ENCODE peak calls at places on chromosome 5, in four cellular contexts. O is NCI-H774, L is AG09319, Y is BJ. T is an unnamed sample.

GRCh38 chr5:61055434-61056006 is 106.7 kb downstream of the SMIM15 start:
- DNase-seq in O (peak; percentile 48), L (peak; percentile 5), Y (no peak), T (peak; percentile 9)

GRCh38 chr5:141570655-141571054 is 48.1 kb downstream of the DIAPH1 start:
- DNase-seq in O (no peak), L (no peak), Y (no peak), T (no peak)

GRCh38 chr5:167578977-167579700 is 712.3 kb upstream of the WWC1 start:
- DNase-seq in O (no peak), L (peak; percentile 11), Y (no peak), T (no peak)

GRCh38 chr5:139985733-139986132 is 57.4 kb downstream of the NRG2 start:
- DNase-seq in O (no peak), L (no peak), Y (peak; percentile 44), T (no peak)

GRCh38 chr5:124825983-124826337 is 79.5 kb upstream of the ZNF608 start:
- DNase-seq in O (no peak), L (no peak), Y (no peak), T (no peak)

GRCh38 chr5:175059687-175060194 is 335.4 kb downstream of the MSX2 start:
- DNase-seq in O (peak; percentile 52), L (no peak), Y (no peak), T (no peak)

GRCh38 chr5:163261647-163262269 is 175.6 kb upstream of the CCNG1 start:
- DNase-seq in O (no peak), L (no peak), Y (no peak), T (no peak)

GRCh38 chr5:56637321-56637920 is 177.9 kb upstream of the MAP3K1 start:
- DNase-seq in O (no peak), L (no peak), Y (no peak), T (no peak)

GRCh38 chr5:140329739-140330481 is 16.5 kb downstream of the HBEGF start:
- DNase-seq in O (no peak), L (no peak), Y (no peak), T (no peak)

GRCh38 chr5:15682566-15682965 is 182.6 kb downstream of the FBXL7 start:
- DNase-seq in O (no peak), L (no peak), Y (no peak), T (no peak)

GRCh38 chr5:142364251-142365145 is 39.7 kb upstream of the SPRY4 start:
- DNase-seq in O (peak; percentile 71), L (no peak), Y (no peak), T (no peak)

GRCh38 chr5:14842117-14842516 is 29.5 kb downstream of the ANKH start:
- DNase-seq in O (no peak), L (no peak), Y (no peak), T (no peak)

GRCh38 chr5:83209963-83210362 is 132.6 kb downstream of the XRCC4 start:
- DNase-seq in O (no peak), L (no peak), Y (no peak), T (no peak)

GRCh38 chr5:67021522-67022316 is 174.9 kb downstream of the CD180 start:
- DNase-seq in O (no peak), L (no peak), Y (no peak), T (no peak)

GRCh38 chr5:78649220-78649700 is 688 bp upstream of the LHFPL2 start:
- DNase-seq in O (no peak), L (no peak), Y (no peak), T (no peak)

GRCh38 chr5:6683241-6683640 is 30.0 kb upstream of the TENT4A start:
- DNase-seq in O (no peak), L (no peak), Y (no peak), T (no peak)

GRCh38 chr5:100550531-100551036 is 15.4 kb downstream of the FAM174A start:
- DNase-seq in O (no peak), L (no peak), Y (no peak), T (peak; percentile 3)